ENCODE peak calls at places on chromosomes 7 and 10, in seven cellular contexts. E is sigmoid colon, O is H4, P is H9, W is posterior vena cava, A is AG10803, G is NCI-H2029 treated with DMSO at 0.1 percent for 48 hours. R is an unnamed sample.

GRCh38 chr10:72424561-72424960 is 69.8 kb upstream of the DNAJB12 start:
- DNase-seq in A (no peak), W (no peak), P (no peak), G (no peak), E (no peak), O (no peak), R (no peak)

GRCh38 chr7:26348987-26349809 is 57.5 kb downstream of the SNX10 start:
- DNase-seq in O (no peak), W (no peak), A (no peak), E (no peak), G (no peak), P (no peak), R (no peak)

GRCh38 chr7:71707041-71707440 is 575.1 kb downstream of the GALNT17 start:
- DNase-seq in O (no peak), P (no peak), W (no peak), E (no peak), A (no peak), G (no peak), R (no peak)

GRCh38 chr7:497346-497745 is 22.3 kb downstream of the PDGFA start:
- DNase-seq in W (peak), O (no peak), E (peak), A (no peak), P (no peak), G (no peak), R (no peak)

GRCh38 chr7:90262438-90262837 is 17.5 kb downstream of the CFAP69 start:
- DNase-seq in A (peak), O (peak), P (no peak), E (no peak), W (no peak), G (no peak), R (no peak)

GRCh38 chr7:141156446-141156845 is 82.6 kb downstream of the TMEM178B start:
- DNase-seq in O (no peak), A (no peak), E (no peak), P (no peak), W (no peak), G (no peak), R (no peak)

GRCh38 chr7:29496355-29497020 is 67.1 kb upstream of the PRR15 start:
- DNase-seq in P (no peak), E (no peak), A (no peak), G (no peak), W (no peak), O (no peak), R (no peak)

GRCh38 chr10:3364768-3365480 is 192.3 kb upstream of the PITRM1 start:
- DNase-seq in O (no peak), W (no peak), E (no peak), P (no peak), G (peak), A (no peak), R (no peak)

GRCh38 chr7:157140118-157140905 is 1.6 kb downstream of the UBE3C start:
- DNase-seq in A (no peak), O (no peak), P (no peak), W (no peak), E (no peak), G (no peak), R (no peak)

GRCh38 chr7:7183833-7184463 is 1.6 kb downstream of the C1GALT1 start:
- DNase-seq in G (peak), A (peak), P (no peak), O (no peak), E (no peak), W (no peak), R (no peak)

GRCh38 chr10:42926831-42927230 is 144.2 kb downstream of the BMS1 start:
- DNase-seq in E (no peak), O (no peak), G (no peak), W (no peak), P (peak), A (peak), R (peak)

GRCh38 chr7:65307651-65308299 is 65.9 kb upstream of the ZNF92 start:
- DNase-seq in W (no peak), A (peak), P (peak), G (peak), O (peak), E (no peak), R (peak)

GRCh38 chr10:125997586-125997985 is 101.2 kb downstream of the FANK1 start:
- DNase-seq in A (no peak), P (no peak), E (no peak), W (no peak), G (no peak), O (no peak), R (no peak)

GRCh38 chr10:102433619-102434046 is 1.3 kb upstream of the CUEDC2 start:
- DNase-seq in P (no peak), G (no peak), W (no peak), A (no peak), E (no peak), O (no peak), R (no peak)

GRCh38 chr7:43694399-43694748 is 34.9 kb downstream of the COA1 start:
- DNase-seq in A (peak), G (no peak), W (no peak), O (no peak), P (no peak), E (no peak), R (no peak)

GRCh38 chr7:83457022-83457892 is 191.7 kb downstream of the SEMA3E start:
- DNase-seq in P (no peak), O (no peak), G (no peak), E (no peak), W (no peak), A (peak), R (no peak)

GRCh38 chr10:20839141-20839540 is 58.0 kb downstream of the NEBL start:
- DNase-seq in W (no peak), G (no peak), P (no peak), A (peak), O (peak), E (no peak), R (no peak)

GRCh38 chr7:37230221-37230620 is 218.4 kb downstream of the ELMO1 start:
- DNase-seq in P (no peak), E (peak), G (no peak), W (peak), A (no peak), O (no peak), R (no peak)

GRCh38 chr7:90250601-90251303 is 5.8 kb downstream of the CFAP69 start:
- DNase-seq in O (no peak), P (no peak), W (no peak), A (peak), G (no peak), E (no peak), R (no peak)

GRCh38 chr10:86411281-86411841 is 44.8 kb upstream of the GRID1 start:
- DNase-seq in P (no peak), O (no peak), A (peak), W (no peak), E (no peak), G (no peak), R (no peak)

GRCh38 chr7:2274666-2275065 is 32.6 kb downstream of the NUDT1 start:
- DNase-seq in G (no peak), W (no peak), P (no peak), E (no peak), O (no peak), A (no peak), R (no peak)

GRCh38 chr7:25847331-25848070 is 304.5 kb upstream of the NFE2L3 start:
- DNase-seq in A (peak), E (no peak), O (peak), G (no peak), P (no peak), W (no peak), R (no peak)

GRCh38 chr10:64430690-64431323 is 909.6 kb downstream of the REEP3 start:
- DNase-seq in O (peak), G (no peak), W (no peak), E (no peak), A (peak), P (peak), R (peak)

GRCh38 chr7:155059703-155060102 is 10.4 kb upstream of the HTR5A start:
- DNase-seq in G (no peak), W (no peak), A (no peak), E (no peak), P (no peak), O (no peak), R (no peak)

GRCh38 chr10:6138456-6138855 is 49.6 kb downstream of the RBM17 start:
- DNase-seq in O (no peak), A (no peak), G (no peak), E (peak), W (no peak), P (no peak), R (no peak)

GRCh38 chr10:17349717-17350116 is 104.7 kb downstream of the ST8SIA6 start:
- DNase-seq in A (no peak), P (no peak), G (no peak), E (no peak), O (peak), W (no peak), R (no peak)

GRCh38 chr10:28060031-28060607 is 61.2 kb upstream of the ODAD2 start:
- DNase-seq in O (no peak), P (no peak), A (peak), G (no peak), E (no peak), W (no peak), R (no peak)

GRCh38 chr10:27822286-27822685 is 76.7 kb upstream of the MKX start:
- DNase-seq in G (no peak), O (no peak), P (no peak), W (no peak), A (peak), E (no peak), R (no peak)

GRCh38 chr7:102055181-102055976 is 231.3 kb upstream of the SH2B2 start:
- DNase-seq in E (no peak), A (no peak), O (no peak), G (no peak), W (no peak), P (no peak), R (no peak)

R was measured in endodermal cell.